ENCODE peak calls at places on chromosomes 16 and 17, in nine cellular contexts. H is retinal pigment epithelial cell; T is pulmonary artery endothelial cell; N is HCEC 1CT; Z is activated naive CD8-positive, alpha-beta T cell treated with anti-CD3 and anti-CD28 coated beads, Interleukin-2, amount 50 U/mL, for 24 hours; P is thoracic aorta; S is neuronal stem cell; Y is PC-9; L is IMR-90. Q is an unnamed sample.

GRCh38 chr17:57331423-57331822 is 75.1 kb downstream of the MSI2 start:
- DNase-seq in S (no peak), P (no peak), Y (no peak), Z (no peak), T (no peak), L (no peak), N (no peak), H (peak; percentile 48), Q (no peak)

GRCh38 chr17:43085489-43085888 is 39.7 kb downstream of the BRCA1 start:
- DNase-seq in Z (no peak), P (no peak), L (peak; percentile 39), Y (no peak), N (no peak), H (peak; percentile 38), S (no peak), T (no peak), Q (no peak)

GRCh38 chr17:48484850-48485249 is 46.0 kb downstream of the HOXB1 start:
- DNase-seq in S (no peak), P (no peak), N (peak; percentile 78), H (no peak), Y (peak; percentile 73), T (no peak), L (peak; percentile 77), Z (no peak), Q (no peak)

GRCh38 chr17:72008236-72008874 is 112.5 kb upstream of the SOX9 start:
- DNase-seq in S (no peak), L (peak; percentile 55), N (peak; percentile 32), H (peak; percentile 37), P (no peak), Z (no peak), T (no peak), Y (peak; percentile 56), Q (no peak)

GRCh38 chr16:66176111-66176510 is 190.4 kb upstream of the CDH5 start:
- DNase-seq in P (no peak), H (no peak), N (no peak), L (no peak), S (no peak), Z (no peak), T (no peak), Y (no peak), Q (no peak)

GRCh38 chr17:55242481-55242880 is 22.3 kb upstream of the HLF start:
- DNase-seq in N (no peak), H (no peak), L (no peak), Z (no peak), T (no peak), Y (no peak), S (no peak), P (no peak), Q (no peak)

GRCh38 chr16:16042076-16042475 is 92.7 kb downstream of the ABCC1 start:
- DNase-seq in L (peak; percentile 88), Y (no peak), P (peak; percentile 43), H (peak; percentile 99), Z (no peak), S (no peak), N (peak; percentile 10), T (peak; percentile 30), Q (no peak)

GRCh38 chr17:58391302-58391984 is 25.9 kb downstream of the RNF43 start:
- DNase-seq in S (no peak), T (peak; percentile 80), H (peak; percentile 67), Z (no peak), Y (peak; percentile 94), L (no peak), N (no peak), P (no peak), Q (peak; percentile 14)

GRCh38 chr16:31873556-31874353 is at the start of gene ZNF267:
- DNase-seq in H (peak; percentile 64), P (peak; percentile 95), T (peak; percentile 73), Z (peak; percentile 89), L (peak; percentile 86), S (peak; percentile 92), N (peak; percentile 85), Y (peak; percentile 84), Q (peak; percentile 93)

GRCh38 chr16:529012-529575 is 1.6 kb downstream of the CAPN15 start:
- DNase-seq in L (no peak), Z (no peak), T (no peak), N (no peak), H (no peak), Y (no peak), P (no peak), S (no peak), Q (no peak)

GRCh38 chr16:4855804-4856203 is 8.5 kb downstream of the UBN1 start:
- DNase-seq in N (no peak), P (no peak), Z (no peak), T (no peak), H (no peak), S (no peak), Y (no peak), L (no peak), Q (no peak)

GRCh38 chr17:40607641-40608040 is 40.0 kb downstream of the SMARCE1 start:
- DNase-seq in T (no peak), P (no peak), Z (peak; percentile 51), L (no peak), N (no peak), Y (no peak), H (no peak), S (no peak), Q (no peak)

GRCh38 chr17:7122386-7122785 is 7.8 kb upstream of the ASGR2 start:
- DNase-seq in S (no peak), T (no peak), P (no peak), L (peak; percentile 28), Z (no peak), N (no peak), H (no peak), Y (no peak), Q (no peak)

GRCh38 chr17:80781188-80781577 is 210.5 kb upstream of the CHMP6 start:
- DNase-seq in T (no peak), L (no peak), P (no peak), Y (no peak), Z (no peak), H (no peak), S (no peak), N (no peak), Q (no peak)

GRCh38 chr16:23505180-23505665 is 5.1 kb downstream of the GGA2 start:
- DNase-seq in T (no peak), Z (no peak), N (no peak), L (no peak), Y (no peak), S (no peak), H (no peak), P (no peak), Q (no peak)

GRCh38 chr16:81548551-81548900 is 103.9 kb downstream of the CMIP start:
- DNase-seq in N (no peak), L (no peak), H (no peak), Z (no peak), S (no peak), P (no peak), T (no peak), Y (no peak), Q (no peak)

GRCh38 chr17:79017546-79017945 is 6.4 kb upstream of the C1QTNF1 start:
- DNase-seq in L (no peak), S (no peak), H (no peak), T (no peak), Y (peak; percentile 61), P (no peak), Z (no peak), N (no peak), Q (no peak)

GRCh38 chr17:9247401-9247938 is 226.2 kb downstream of the NTN1 start:
- DNase-seq in T (no peak), Z (no peak), P (no peak), H (no peak), S (no peak), Y (no peak), L (no peak), N (no peak), Q (no peak)

GRCh38 chr17:49552070-49552751 is 23.5 kb upstream of the NXPH3 start:
- DNase-seq in N (peak; percentile 15), T (no peak), H (no peak), S (no peak), L (peak; percentile 28), Z (no peak), Y (no peak), P (no peak), Q (no peak)

GRCh38 chr17:56727876-56728617 is 105.7 kb downstream of the C17orf67 start:
- DNase-seq in S (no peak), Y (no peak), L (no peak), T (no peak), P (no peak), H (no peak), Z (no peak), N (no peak), Q (no peak)

GRCh38 chr17:39632153-39632941 is 4.6 kb upstream of the STARD3 start:
- DNase-seq in S (no peak), P (no peak), L (no peak), T (no peak), N (no peak), H (no peak), Z (no peak), Y (no peak), Q (no peak)

GRCh38 chr16:87174061-87174460 is 143.1 kb downstream of the C16orf95 start:
- DNase-seq in S (no peak), Y (no peak), H (no peak), N (no peak), L (no peak), Z (no peak), P (no peak), T (no peak), Q (no peak)

GRCh38 chr17:31058958-31059357 is 35.8 kb upstream of the NF1 start:
- DNase-seq in L (no peak), T (no peak), N (no peak), H (no peak), Z (no peak), Y (no peak), P (no peak), S (no peak), Q (no peak)

GRCh38 chr17:70095455-70095854 is 20.4 kb downstream of the KCNJ16 start:
- DNase-seq in H (no peak), Z (no peak), P (no peak), S (no peak), T (no peak), L (no peak), N (no peak), Y (no peak), Q (no peak)

GRCh38 chr17:6948562-6948961 is 47.3 kb upstream of the ALOX12 start:
- DNase-seq in Y (no peak), L (no peak), H (no peak), S (no peak), T (no peak), P (no peak), Z (peak; percentile 16), N (peak; percentile 1), Q (no peak)

GRCh38 chr17:20991276-20992037 is 51.4 kb downstream of the USP22 start:
- DNase-seq in T (no peak), L (no peak), S (no peak), N (no peak), P (no peak), Y (no peak), H (no peak), Z (no peak), Q (no peak)

GRCh38 chr17:41967141-41967920 is 736 bp downstream of the CNP start:
- DNase-seq in H (no peak), T (no peak), Y (no peak), S (no peak), P (no peak), L (no peak), N (peak; percentile 13), Z (peak; percentile 35), Q (no peak)

GRCh38 chr16:11333696-11334095 is 11.6 kb upstream of the RMI2 start:
- DNase-seq in H (no peak), S (no peak), Y (peak; percentile 92), L (peak; percentile 64), Z (no peak), N (no peak), P (no peak), T (no peak), Q (no peak)

GRCh38 chr17:2143332-2143731 is 88.4 kb downstream of the HIC1 start:
- DNase-seq in H (no peak), T (no peak), N (no peak), Z (no peak), Y (no peak), L (no peak), S (no peak), P (no peak), Q (no peak)

GRCh38 chr16:68539704-68540370 is 746 bp downstream of the ZFP90 start:
- DNase-seq in S (no peak), T (no peak), H (no peak), P (no peak), N (peak; percentile 14), L (no peak), Z (peak; percentile 10), Y (no peak), Q (no peak)

GRCh38 chr17:5035356-5035755 is at the start of gene SLC52A1:
- DNase-seq in P (no peak), T (no peak), H (no peak), L (no peak), Y (no peak), Z (no peak), N (no peak), S (no peak), Q (no peak)